ENCODE peak calls at places on chromosomes 12 and 14, in five cellular contexts. D is ovary, U is colonic mucosa, G is endothelial cell of umbilical vein, E is upper lobe of right lung. Z is an unnamed sample. For H3K36me3, the result is how much of the 10 kb centered on the place peaks cover.

GRCh38 chr12:7092986-7093460 is 778 bp upstream of the C1R start:
- DNase-seq in D (peak), U (no peak), G (no peak), E (peak), Z (no peak)

GRCh38 chr14:102749833-102750775 is 27.1 kb upstream of the TRAF3 start:
- DNase-seq in D (no peak), U (no peak), G (no peak), E (no peak), Z (no peak)

GRCh38 chr14:101821528-101821927 is 60.0 kb downstream of the PPP2R5C start:
- DNase-seq in D (no peak), U (no peak), G (no peak), E (no peak), Z (no peak)

GRCh38 chr14:37246427-37246829 is 48.7 kb downstream of the MIPOL1 start:
- DNase-seq in D (no peak), U (no peak), G (peak), E (no peak), Z (peak)

GRCh38 chr12:62481843-62482540 is 15.4 kb downstream of the MON2 start:
- DNase-seq in D (no peak), U (no peak), G (no peak), E (no peak), Z (no peak)

GRCh38 chr12:27998170-27999110 is 25.9 kb upstream of the PTHLH start:
- DNase-seq in D (no peak), U (no peak), G (no peak), E (no peak), Z (no peak)

GRCh38 chr12:116672842-116673516 is 64.9 kb downstream of the SPRING1 start:
- DNase-seq in D (no peak), U (no peak), G (no peak), E (peak), Z (no peak)

GRCh38 chr12:31832740-31833540 is 104.1 kb upstream of the AMN1 start:
- DNase-seq in D (no peak), U (no peak), G (no peak), E (no peak), Z (no peak)

GRCh38 chr12:81128930-81129554 is 51.2 kb downstream of the ACSS3 start:
- DNase-seq in D (no peak), U (peak), G (peak), E (no peak), Z (peak)

GRCh38 chr12:57216014-57216891 is at the start of gene NXPH4:
- DNase-seq in D (peak), U (peak), G (no peak), E (no peak), Z (peak)

GRCh38 chr14:55077691-55078151 is 26.3 kb downstream of the MAPK1IP1L start:
- DNase-seq in D (no peak), U (peak), G (no peak), E (peak), Z (no peak)

GRCh38 chr12:126343352-126343751 is 1278.1 kb downstream of the AACS start:
- DNase-seq in D (no peak), U (no peak), G (no peak), E (no peak), Z (no peak)

GRCh38 chr12:597926-598568 is 65.2 kb downstream of the NINJ2 start:
- DNase-seq in D (no peak), U (no peak), G (peak), E (no peak), Z (no peak)

GRCh38 chr12:602700-603068 is 60.6 kb downstream of the NINJ2 start:
- DNase-seq in D (no peak), U (no peak), G (no peak), E (no peak), Z (no peak)

GRCh38 chr12:599756-600155 is 63.5 kb downstream of the NINJ2 start:
- DNase-seq in D (no peak), U (no peak), G (no peak), E (no peak), Z (no peak)

GRCh38 chr12:604956-605355 is 58.3 kb downstream of the NINJ2 start:
- DNase-seq in D (no peak), U (no peak), G (no peak), E (no peak), Z (no peak)

GRCh38 chr12:601976-602699 is 61.1 kb downstream of the NINJ2 start:
- DNase-seq in D (no peak), U (no peak), G (no peak), E (no peak), Z (no peak)
- H3K27ac ChIP-seq in D (no peak), U (no peak), G (no peak), E (no peak), Z (no peak)

GRCh38 chr12:102116392-102116791 is 3.5 kb downstream of the NUP37 start:
- DNase-seq in D (no peak), U (no peak), G (no peak), E (no peak), Z (no peak)
- H3K36me3 ChIP-seq in D (under half), U (under half), G (under half), E (under half), Z (under half)

DNA sequence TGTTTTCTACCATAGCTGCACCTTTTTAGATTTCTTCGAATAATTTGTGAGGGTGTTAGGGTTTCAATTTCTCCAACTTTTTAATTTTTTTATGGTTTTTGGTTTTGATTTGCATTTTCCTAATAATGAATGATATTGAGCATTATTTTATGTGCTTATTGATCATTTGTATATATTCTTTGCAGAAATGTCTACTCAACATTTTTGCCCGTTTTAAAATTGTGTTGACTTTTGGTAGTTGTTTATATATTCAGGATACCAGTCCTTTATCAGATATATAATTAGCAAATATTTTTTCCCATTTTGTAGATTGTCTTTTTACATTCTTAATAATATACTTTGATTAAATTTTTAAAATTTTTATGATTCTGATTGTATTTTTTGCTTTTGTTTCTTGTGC is 306.7 kb downstream of the LRFN5 start:
- DNase-seq in D (no peak), U (no peak), G (no peak), E (no peak), Z (no peak)
- H3K27ac ChIP-seq in D (no peak), U (no peak), G (no peak), E (no peak), Z (no peak)

DNA sequence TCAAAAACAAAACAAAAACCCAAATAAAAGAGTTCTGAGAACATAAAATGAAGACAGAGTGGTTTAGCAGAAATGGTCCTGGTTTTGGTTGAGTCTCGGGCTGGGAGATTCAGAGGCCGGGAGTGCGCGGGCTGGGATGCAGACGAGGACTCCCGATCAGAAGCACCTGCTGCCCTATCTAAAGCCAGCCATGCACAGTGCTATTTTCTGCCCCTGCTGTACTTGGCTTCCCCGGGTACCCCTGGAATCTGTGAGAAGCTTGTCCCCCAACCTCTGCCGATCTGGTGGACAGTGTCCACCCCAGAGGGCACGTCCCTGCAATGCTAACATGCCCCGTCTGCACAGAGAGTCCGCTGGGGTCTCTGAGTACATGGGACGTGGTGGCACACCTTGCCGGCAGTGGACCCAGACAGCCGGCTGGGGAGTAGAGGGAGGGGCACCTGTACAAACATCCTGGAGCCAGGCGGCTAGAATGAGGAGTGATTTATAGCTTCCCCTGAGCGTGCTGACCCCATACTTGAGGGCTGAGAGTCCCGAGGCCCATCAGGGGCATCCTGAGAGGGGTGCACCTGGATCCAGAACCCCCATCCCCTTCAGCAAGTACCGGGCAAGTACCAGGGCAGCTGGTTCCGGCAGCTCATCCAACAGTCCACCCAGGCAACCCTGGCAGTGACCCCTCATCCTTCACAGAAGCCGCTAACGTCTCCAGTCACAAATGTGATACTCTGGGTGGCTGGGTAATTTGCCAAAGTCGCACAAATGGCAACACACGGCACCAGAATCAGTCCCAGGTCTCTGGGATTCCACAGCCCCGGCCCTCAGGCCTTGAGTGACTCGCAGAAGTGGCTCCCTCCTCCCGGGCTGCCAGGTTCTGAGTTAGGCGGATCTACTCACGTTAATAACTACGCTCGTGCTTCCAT is 37.1 kb downstream of the CHGA start:
- DNase-seq in D (no peak), U (no peak), G (no peak), E (no peak), Z (no peak)
- H3K36me3 ChIP-seq in D (under half), U (under half), G (under half), E (under half), Z (under half)

GRCh38 chr14:50397461-50398196 is 948 bp upstream of the CDKL1 start:
- DNase-seq in D (peak), U (peak), G (no peak), E (no peak), Z (no peak)

GRCh38 chr14:50402965-50403364 is 6.3 kb upstream of the CDKL1 start:
- DNase-seq in D (no peak), U (no peak), G (no peak), E (no peak), Z (no peak)

GRCh38 chr14:50403433-50403832 is 6.8 kb upstream of the CDKL1 start:
- DNase-seq in D (no peak), U (no peak), G (peak), E (no peak), Z (no peak)

GRCh38 chr14:50399251-50400032 is 2.8 kb upstream of the CDKL1 start:
- DNase-seq in D (peak), U (peak), G (peak), E (no peak), Z (peak)

DNA sequence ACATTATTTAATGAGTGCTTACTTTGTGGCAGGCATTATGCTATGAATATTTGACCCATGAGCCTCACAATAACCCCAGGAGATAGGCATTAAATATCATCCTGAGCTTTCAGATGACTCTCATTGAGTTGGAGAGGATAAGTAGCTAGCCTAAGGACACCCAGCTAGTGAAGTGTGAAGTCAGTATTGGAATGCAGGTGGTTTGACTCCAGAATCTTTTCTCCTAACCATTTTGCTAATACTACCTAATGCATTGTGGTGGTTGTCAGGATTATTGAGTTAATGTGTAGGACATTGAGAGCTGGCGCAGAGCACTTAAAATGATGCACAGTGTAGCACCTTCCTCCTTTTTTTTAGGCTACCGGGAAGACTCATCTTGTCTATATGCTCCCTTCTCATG is 3.8 kb upstream of the CDKL1 start:
- DNase-seq in D (no peak), U (no peak), G (no peak), E (no peak), Z (no peak)
- H3K27ac ChIP-seq in D (no peak), U (no peak), G (no peak), E (no peak), Z (no peak)

GRCh38 chr12:112427760-112428159 is 9.0 kb downstream of the PTPN11 start:
- DNase-seq in D (no peak), U (no peak), G (no peak), E (no peak), Z (no peak)

GRCh38 chr12:112421363-112421762 is 2.6 kb downstream of the PTPN11 start:
- DNase-seq in D (no peak), U (no peak), G (no peak), E (no peak), Z (no peak)

GRCh38 chr12:112424126-112424525 is 5.4 kb downstream of the PTPN11 start:
- DNase-seq in D (no peak), U (no peak), G (no peak), E (no peak), Z (no peak)

GRCh38 chr12:112422531-112422930 is 3.8 kb downstream of the PTPN11 start:
- DNase-seq in D (no peak), U (no peak), G (no peak), E (no peak), Z (peak)

GRCh38 chr12:112425582-112426382 is 7.0 kb downstream of the PTPN11 start:
- DNase-seq in D (no peak), U (no peak), G (no peak), E (no peak), Z (no peak)
- H3K36me3 ChIP-seq in D (under half), U (under half), G (under half), E (under half), Z (under half)

GRCh38 chr14:69711471-69712216 is 55.3 kb upstream of the SRSF5 start:
- DNase-seq in D (no peak), U (no peak), G (no peak), E (no peak), Z (no peak)

GRCh38 chr14:69712217-69712565 is 54.8 kb upstream of the SRSF5 start:
- DNase-seq in D (no peak), U (no peak), G (no peak), E (no peak), Z (no peak)

GRCh38 chr14:69713976-69714716 is 52.8 kb upstream of the SRSF5 start:
- DNase-seq in D (no peak), U (peak), G (peak), E (no peak), Z (no peak)

GRCh38 chr14:69712637-69713088 is 54.3 kb upstream of the SRSF5 start:
- DNase-seq in D (no peak), U (peak), G (peak), E (peak), Z (no peak)

GRCh38 chr14:69713127-69713800 is 53.7 kb upstream of the SRSF5 start:
- DNase-seq in D (no peak), U (no peak), G (peak), E (no peak), Z (no peak)
- H3K27ac ChIP-seq in D (no peak), U (peak), G (peak), E (peak), Z (peak)

GRCh38 chr12:111788178-111788654 is 21.5 kb downstream of the ALDH2 start:
- DNase-seq in D (peak), U (no peak), G (no peak), E (no peak), Z (no peak)
- H3K36me3 ChIP-seq in D (under half), U (under half), G (under half), E (half or more), Z (under half)

DNA sequence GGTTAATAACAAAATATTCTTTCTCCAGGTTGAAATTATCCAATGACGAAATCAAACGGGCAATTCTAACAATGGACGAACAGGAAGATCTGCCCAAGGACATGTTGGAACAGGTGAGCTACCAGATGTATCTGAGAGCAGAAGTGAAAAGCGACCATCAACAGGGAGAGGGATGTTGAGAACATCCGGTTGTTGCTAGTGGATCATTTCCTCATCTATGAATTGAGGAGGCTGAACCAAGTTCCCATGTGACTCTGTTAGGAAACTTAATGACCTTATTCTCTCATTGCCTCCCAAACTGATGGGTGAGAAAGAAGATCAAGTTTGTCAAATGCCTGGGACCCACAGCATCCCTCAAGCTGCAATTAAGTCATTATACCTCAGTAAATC is 117.7 kb downstream of the GPR135 start:
- DNase-seq in D (no peak), U (no peak), G (no peak), E (no peak), Z (no peak)
- H3K27ac ChIP-seq in D (no peak), U (peak), G (no peak), E (peak), Z (no peak)

Z was measured in cardiac muscle cell.